ENCODE peak calls at places on chromosomes 12 and 14, in four cellular contexts. P is IMR-90, R is H9, V is H1. B is an unnamed sample.
A peak's percentile ranks its signal among the peaks of the same experiment; 100 is the strongest.

GRCh38 chr12:69497308-69498026 is 27.3 kb downstream of the FRS2 start:
- DNase-seq in V (no peak), R (no peak), P (peak; percentile 40), B (no peak)

GRCh38 chr14:53956427-53957201 is at the start of gene BMP4:
- DNase-seq in P (peak; percentile 30), V (peak; percentile 92), R (peak; percentile 95), B (peak; percentile 96)

GRCh38 chr12:11880424-11880823 is 190.3 kb upstream of the BCL2L14 start:
- DNase-seq in R (no peak), V (no peak), P (no peak), B (no peak)

GRCh38 chr12:110279561-110279960 is 1.5 kb upstream of the ATP2A2 start:
- DNase-seq in P (no peak), R (no peak), V (no peak), B (no peak)

GRCh38 chr14:102086346-102086971 is 385 bp downstream of the HSP90AA1 start:
- DNase-seq in R (no peak), V (no peak), P (peak; percentile 68), B (peak; percentile 48)

GRCh38 chr12:75986001-75986739 is 45.4 kb downstream of the PHLDA1 start:
- DNase-seq in R (no peak), V (no peak), P (peak; percentile 25), B (no peak)

GRCh38 chr12:52186135-52186840 is 5.5 kb downstream of the KRT80 start:
- DNase-seq in P (peak; percentile 87), R (peak; percentile 65), V (no peak), B (peak; percentile 95)

GRCh38 chr14:34436118-34436905 is 25.7 kb downstream of the SPTSSA start:
- DNase-seq in R (no peak), V (no peak), P (peak; percentile 87), B (no peak)

GRCh38 chr12:75756771-75757170 is 245.4 kb upstream of the KRR1 start:
- DNase-seq in V (no peak), P (no peak), R (no peak), B (no peak)

GRCh38 chr14:89851031-89851430 is 103.5 kb downstream of the EFCAB11 start:
- DNase-seq in V (no peak), P (no peak), R (no peak), B (no peak)

GRCh38 chr12:89965993-89966392 is 257.4 kb upstream of the ATP2B1 start:
- DNase-seq in V (no peak), R (no peak), P (no peak), B (no peak)

DNA sequence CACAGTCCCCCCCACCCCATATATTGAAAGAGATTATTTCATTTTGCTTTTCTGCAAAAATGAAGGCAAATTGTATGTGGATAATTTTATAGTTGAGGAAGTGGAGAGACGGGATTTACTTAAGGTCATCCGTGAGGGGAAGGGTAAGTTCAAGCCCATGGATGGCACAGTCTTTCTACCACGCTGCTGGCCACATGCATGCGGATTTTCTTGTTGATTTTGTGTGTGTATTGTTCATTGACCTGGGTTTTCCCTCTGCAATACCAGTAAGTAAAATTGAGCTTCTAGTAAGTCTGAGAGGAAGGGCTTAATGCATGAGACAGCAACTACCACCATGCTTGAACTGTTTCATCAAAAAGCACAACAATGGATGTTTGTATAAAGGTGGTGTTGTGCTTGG is 35.1 kb downstream of the ACACB start:
- DNase-seq in R (no peak), P (no peak), V (no peak), B (no peak)
- H3K9ac ChIP-seq in R (no peak overlapping the region), P (no peak overlapping the region), V (no peak overlapping the region), B (no peak overlapping the region)

DNA sequence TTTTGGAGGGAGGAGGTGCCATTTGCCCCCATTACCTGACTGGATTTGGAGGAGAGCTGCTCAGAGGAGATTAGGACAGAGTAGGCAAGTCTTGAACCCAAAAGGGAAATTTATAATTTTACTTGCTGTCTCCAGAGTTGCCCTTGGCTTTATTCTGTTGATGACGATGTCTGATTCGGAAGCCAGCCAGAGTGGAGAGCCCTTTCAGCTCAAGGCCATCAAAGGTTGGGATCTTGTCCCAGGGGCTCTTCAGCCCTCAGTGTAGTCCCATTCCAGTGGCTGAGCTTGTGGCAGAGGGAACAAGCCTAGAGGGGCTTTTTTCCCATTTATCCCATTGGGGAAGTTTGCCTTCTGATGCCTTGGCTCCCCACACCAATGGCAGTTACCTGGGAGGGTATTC is 71.8 kb downstream of the HSD17B6 start:
- DNase-seq in P (no peak), V (no peak), R (no peak), B (no peak)
- H2BK15ac ChIP-seq in P (no peak overlapping the region), V (no peak overlapping the region), R (no peak overlapping the region), B (no peak overlapping the region)

DNA sequence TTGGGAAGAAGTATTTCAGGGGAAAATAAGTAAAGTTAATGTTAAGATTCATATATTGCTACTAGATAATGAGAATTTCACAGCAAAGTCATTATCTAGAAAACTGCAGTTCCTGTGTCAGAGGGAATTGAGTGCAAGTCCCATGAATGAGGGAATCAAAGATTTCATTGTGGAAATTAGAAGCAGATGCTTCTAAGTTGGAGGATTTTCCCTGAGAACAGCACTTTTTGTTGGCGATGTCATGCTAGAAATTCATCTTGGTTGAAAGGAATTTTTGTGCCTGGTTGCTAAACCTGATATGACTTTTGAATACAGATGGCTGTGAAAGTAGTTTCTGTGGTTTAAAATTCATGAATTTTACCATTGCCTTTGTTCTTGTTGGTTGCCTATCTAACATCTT is 25.6 kb downstream of the FRMD6 start:
- DNase-seq in P (peak; percentile 63), R (no peak), V (no peak), B (peak; percentile 24)
- H3K56ac ChIP-seq in P (no peak overlapping the region), R (no peak overlapping the region), V (no peak overlapping the region), B (no peak overlapping the region)

GRCh38 chr12:14920475-14921126 is 17.7 kb downstream of the ERP27 start:
- DNase-seq in P (no peak), R (no peak), V (no peak), B (no peak)

GRCh38 chr12:14919455-14919854 is 18.9 kb downstream of the ERP27 start:
- DNase-seq in V (no peak), R (no peak), P (no peak), B (no peak)

GRCh38 chr12:14923944-14924343 is 14.4 kb downstream of the ERP27 start:
- DNase-seq in R (no peak), V (no peak), P (no peak), B (no peak)

GRCh38 chr12:14924541-14924940 is 13.8 kb downstream of the ERP27 start:
- DNase-seq in V (no peak), R (no peak), P (no peak), B (no peak)

GRCh38 chr12:14921218-14921617 is 17.1 kb downstream of the ERP27 start:
- DNase-seq in P (no peak), V (no peak), R (no peak), B (no peak)
- H3K9ac ChIP-seq in P (no peak overlapping the region), V (no peak overlapping the region), R (no peak overlapping the region), B (no peak overlapping the region)